ENCODE peak calls at places on chromosome 11, in four cellular contexts. X is GM12878, B is A549, R is HepG2. Y is an unnamed sample.

GRCh38 chr11:111939836-111940604 is 2.9 kb downstream of the DIXDC1 start:
- DNase-seq in X (no peak), B (no peak), R (no peak), Y (peak; percentile 94)

GRCh38 chr11:46247664-46248063 is 29.8 kb upstream of the CREB3L1 start:
- DNase-seq in X (no peak), B (peak; percentile 81), R (peak; percentile 72), Y (peak; percentile 54)

GRCh38 chr11:43907028-43907966 is 26.7 kb downstream of the ALKBH3 start:
- DNase-seq in X (no peak), B (no peak), R (no peak), Y (no peak)

GRCh38 chr11:68976095-68976494 is 4.7 kb downstream of the MRGPRD start:
- DNase-seq in X (no peak), B (no peak), R (no peak), Y (no peak)

GRCh38 chr11:33942954-33943353 is 51.1 kb upstream of the LMO2 start:
- DNase-seq in X (peak; percentile 73), B (no peak), R (no peak), Y (peak; percentile 58)

GRCh38 chr11:119912214-119912613 is 183.2 kb upstream of the NECTIN1 start:
- DNase-seq in X (no peak), B (no peak), R (no peak), Y (no peak)

GRCh38 chr11:121344824-121345223 is 52.3 kb downstream of the SC5D start:
- DNase-seq in X (no peak), B (no peak), R (no peak), Y (no peak)

GRCh38 chr11:37320921-37321320 is 722.9 kb upstream of the RAG2 start:
- DNase-seq in X (no peak), B (no peak), R (no peak), Y (no peak)

GRCh38 chr11:113014731-113015455 is 53.7 kb downstream of the NCAM1 start:
- DNase-seq in X (no peak), B (no peak), R (no peak), Y (no peak)

GRCh38 chr11:117725048-117725734 is 71.8 kb downstream of the DSCAML1 start:
- DNase-seq in X (no peak), B (no peak), R (no peak), Y (no peak)

GRCh38 chr11:75592699-75593098 is 30.6 kb downstream of the SERPINH1 start:
- DNase-seq in X (no peak), B (no peak), R (no peak), Y (no peak)

GRCh38 chr11:106656646-106657045 is 361.6 kb downstream of the GUCY1A2 start:
- DNase-seq in X (no peak), B (no peak), R (no peak), Y (no peak)

GRCh38 chr11:46472662-46472994 is 81.1 kb upstream of the CHRM4 start:
- DNase-seq in X (no peak), B (no peak), R (peak; percentile 15), Y (no peak)

GRCh38 chr11:75208444-75208843 is 32.1 kb upstream of the TPBGL start:
- DNase-seq in X (no peak), B (no peak), R (no peak), Y (no peak)

GRCh38 chr11:10490398-10491232 is 35.6 kb downstream of the AMPD3 start:
- DNase-seq in X (no peak), B (peak; percentile 88), R (peak; percentile 68), Y (peak; percentile 99)

GRCh38 chr11:111957663-111958415 is 20.7 kb downstream of the DIXDC1 start:
- DNase-seq in X (no peak), B (no peak), R (no peak), Y (no peak)

GRCh38 chr11:105968021-105968697 is 53.9 kb downstream of the MSANTD4 start:
- DNase-seq in X (no peak), B (no peak), R (no peak), Y (peak; percentile 70)

GRCh38 chr11:104256525-104256924 is 92.6 kb upstream of the PDGFD start:
- DNase-seq in X (no peak), B (peak; percentile 4), R (no peak), Y (peak; percentile 13)

GRCh38 chr11:35792148-35792845 is 129.7 kb downstream of the TRIM44 start:
- DNase-seq in X (no peak), B (no peak), R (no peak), Y (no peak)

GRCh38 chr11:21933095-21933494 is 259.8 kb upstream of the ANO5 start:
- DNase-seq in X (no peak), B (peak; percentile 15), R (no peak), Y (no peak)

GRCh38 chr11:32109138-32109537 is 18.3 kb downstream of the RCN1 start:
- DNase-seq in X (no peak), B (no peak), R (no peak), Y (peak; percentile 94)

GRCh38 chr11:120646206-120646605 is 134.7 kb downstream of the GRIK4 start:
- DNase-seq in X (no peak), B (no peak), R (no peak), Y (no peak)

GRCh38 chr11:117589024-117589423 is 208.0 kb downstream of the DSCAML1 start:
- DNase-seq in X (no peak), B (no peak), R (no peak), Y (no peak)

GRCh38 chr11:2096001-2096918 is 42.9 kb downstream of the IGF2 start:
- DNase-seq in X (no peak), B (no peak), R (no peak), Y (peak; percentile 50)

GRCh38 chr11:100841711-100842407 is 154.8 kb downstream of the ARHGAP42 start:
- DNase-seq in X (no peak), B (peak; percentile 34), R (no peak), Y (no peak)

GRCh38 chr11:3738241-3738640 is 59.1 kb downstream of the NUP98 start:
- DNase-seq in X (no peak), B (no peak), R (no peak), Y (peak; percentile 23)

GRCh38 chr11:18088974-18089373 is 16.9 kb downstream of the SAAL1 start:
- DNase-seq in X (no peak), B (no peak), R (no peak), Y (no peak)

GRCh38 chr11:120097721-120098385 is 40.1 kb downstream of the TRIM29 start:
- DNase-seq in X (no peak), B (no peak), R (no peak), Y (no peak)

GRCh38 chr11:47328449-47329390 is 23.8 kb downstream of the MYBPC3 start:
- DNase-seq in X (peak; percentile 25), B (no peak), R (no peak), Y (no peak)

GRCh38 chr11:131609921-131610320 is 239.5 kb downstream of the NTM start:
- DNase-seq in X (no peak), B (no peak), R (no peak), Y (no peak)

GRCh38 chr11:121864660-121865059 is 251.4 kb downstream of the BLID start:
- DNase-seq in X (no peak), B (no peak), R (peak; percentile 19), Y (no peak)

GRCh38 chr11:78840190-78840589 is 265.5 kb upstream of the NARS2 start:
- DNase-seq in X (no peak), B (no peak), R (no peak), Y (peak; percentile 91)

GRCh38 chr11:88213406-88213805 is 38.2 kb upstream of the RAB38 start:
- DNase-seq in X (no peak), B (no peak), R (no peak), Y (no peak)

GRCh38 chr11:77062924-77063323 is 3.8 kb upstream of the CAPN5 start:
- DNase-seq in X (no peak), B (no peak), R (no peak), Y (no peak)

GRCh38 chr11:68106165-68106940 is 14.8 kb downstream of the CHKA start:
- DNase-seq in X (no peak), B (no peak), R (peak; percentile 61), Y (no peak)

GRCh38 chr11:16154715-16155396 is 201.5 kb downstream of the SOX6 start:
- DNase-seq in X (no peak), B (peak; percentile 79), R (peak; percentile 93), Y (no peak)

GRCh38 chr11:103961010-103961409 is 75.4 kb upstream of the DDI1 start:
- DNase-seq in X (no peak), B (peak; percentile 43), R (no peak), Y (peak; percentile 88)

GRCh38 chr11:79068356-79068755 is 372.5 kb downstream of the TENM4 start:
- DNase-seq in X (no peak), B (no peak), R (no peak), Y (peak; percentile 77)

GRCh38 chr11:99271527-99271926 is 250.8 kb downstream of the CNTN5 start:
- DNase-seq in X (no peak), B (no peak), R (no peak), Y (no peak)

DNA sequence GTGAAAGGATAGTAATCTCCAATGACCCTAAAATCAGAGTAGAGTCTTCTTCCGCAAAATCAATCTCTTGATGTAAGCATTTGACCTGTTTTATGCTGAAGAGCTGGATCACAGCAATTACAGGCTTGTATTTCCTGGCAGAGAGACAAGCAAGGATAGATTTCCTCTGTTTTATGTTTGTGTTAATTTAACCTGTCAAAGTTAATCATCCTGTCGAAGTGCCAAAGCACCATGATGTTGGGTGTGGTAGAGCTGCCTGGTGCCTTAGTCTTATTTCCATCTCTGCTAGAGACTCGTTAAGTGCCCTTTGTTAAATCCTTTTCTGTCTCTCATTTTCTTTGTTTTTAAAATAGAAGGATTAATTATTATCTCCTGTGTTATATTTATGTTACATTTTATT is 248.1 kb downstream of the CNTN5 start:
- DNase-seq in X (no peak), B (no peak), R (no peak), Y (no peak)
- TF ChIP-seq RFX5 in X (no peak), B (no peak), R (no peak), Y (no peak)

GRCh38 chr11:63282579-63282978 is 39.2 kb upstream of the SLC22A25 start:
- DNase-seq in X (no peak), B (no peak), R (no peak), Y (no peak)

GRCh38 chr11:63277345-63277943 is 34.0 kb upstream of the SLC22A25 start:
- DNase-seq in X (no peak), B (peak; percentile 30), R (peak; percentile 41), Y (no peak)

GRCh38 chr11:63280920-63281319 is 37.5 kb upstream of the SLC22A25 start:
- DNase-seq in X (no peak), B (no peak), R (no peak), Y (no peak)
- H3K4me2 ChIP-seq in X (no peak overlapping the region), B (no peak overlapping the region), R (no peak overlapping the region), Y (no peak overlapping the region)

DNA sequence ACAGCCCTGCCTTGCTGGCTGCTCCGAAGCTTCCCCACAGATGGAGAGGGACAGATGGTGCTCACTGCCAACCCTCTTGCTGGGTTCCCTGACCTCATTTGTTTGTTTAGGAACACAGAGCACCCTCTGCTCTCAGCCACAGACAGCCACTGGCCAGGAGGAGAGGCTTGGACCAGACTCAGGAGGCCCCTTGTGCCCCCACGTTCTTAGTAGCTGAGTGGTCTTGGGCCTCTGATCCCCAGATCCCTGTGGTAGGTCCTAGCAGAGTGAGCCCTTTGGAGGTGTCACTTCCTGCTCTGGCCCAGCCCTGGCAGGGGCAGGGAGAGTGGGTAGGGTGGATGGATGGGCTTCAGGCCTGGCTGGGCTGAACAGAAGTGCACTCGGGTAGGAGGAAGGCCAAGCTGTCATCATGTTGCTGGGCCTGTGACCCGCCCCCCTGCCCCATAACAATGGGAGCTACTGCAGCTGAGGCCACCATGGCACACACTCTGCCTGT is 84.0 kb downstream of the DHCR7 start:
- DNase-seq in X (no peak), B (no peak), R (no peak), Y (no peak)
- TF ChIP-seq RFX5 in X (no peak), B (no peak), R (no peak), Y (no peak)

GRCh38 chr11:70899616-70900015 is 352.8 kb downstream of the SHANK2 start:
- DNase-seq in X (no peak), B (no peak), R (no peak), Y (no peak)
- H3K4me2 ChIP-seq in X (no peak overlapping the region), B (no peak overlapping the region), R (no peak overlapping the region), Y (no peak overlapping the region)

GRCh38 chr11:64250875-64251721 is at the start of gene PLCB3:
- DNase-seq in X (no peak), B (no peak), R (no peak), Y (no peak)
- TF ChIP-seq RFX5 in X (no peak), B (no peak), R (no peak), Y (no peak)

Y was measured in IMR-90.